ENCODE peak calls at places on chromosomes 13 and 19, in seven cellular contexts. D, M, C, P, B, Q and W are unnamed samples.
A peak's percentile ranks its signal among the peaks of the same experiment; 100 is the strongest.

GRCh38 chr13:48493851-48494250 is 39.0 kb downstream of the RCBTB2 start:
- DNase-seq in B (no peak), Q (no peak), D (no peak), C (no peak), P (no peak), M (no peak), W (no peak)

GRCh38 chr13:95420501-95420900 is 119.2 kb upstream of the ABCC4 start:
- DNase-seq in B (no peak), D (no peak), P (no peak), C (no peak), M (no peak), Q (no peak), W (no peak)

GRCh38 chr13:102799544-102800144 is 725 bp downstream of the BIVM start:
- DNase-seq in C (no peak), B (no peak), P (no peak), Q (peak; percentile 75), M (no peak), D (peak; percentile 23), W (no peak)

GRCh38 chr19:18946918-18947317 is 5.9 kb upstream of the HOMER3 start:
- DNase-seq in C (no peak), D (no peak), B (no peak), M (no peak), Q (no peak), P (no peak), W (no peak)

GRCh38 chr19:28633223-28634030 is 579.5 kb downstream of the UQCRFS1 start:
- DNase-seq in Q (peak; percentile 52), M (peak; percentile 39), D (peak; percentile 80), C (no peak), P (no peak), B (no peak), W (peak; percentile 78)

GRCh38 chr13:25231537-25231936 is 55.8 kb downstream of the MTMR6 start:
- DNase-seq in P (no peak), B (no peak), D (no peak), C (no peak), M (no peak), Q (no peak), W (no peak)

GRCh38 chr19:12936582-12936981 is 1.8 kb upstream of the CALR start:
- DNase-seq in M (no peak), Q (no peak), P (no peak), C (no peak), D (no peak), B (no peak), W (no peak)

GRCh38 chr13:52846567-52847321 is 1.7 kb downstream of the PCDH8 start:
- DNase-seq in D (no peak), B (no peak), M (no peak), Q (peak; percentile 75), P (no peak), C (no peak), W (no peak)

GRCh38 chr19:51417807-51418152 is 338 bp upstream of the SIGLEC10 start:
- DNase-seq in Q (no peak), C (no peak), B (no peak), M (no peak), P (no peak), D (no peak), W (no peak)

GRCh38 chr19:15330801-15331418 is 1.4 kb downstream of the BRD4 start:
- DNase-seq in Q (peak; percentile 42), C (no peak), B (no peak), D (no peak), P (no peak), M (no peak), W (no peak)

GRCh38 chr13:51839711-51840110 is 5.3 kb downstream of the TMEM272 start:
- DNase-seq in D (no peak), B (no peak), Q (no peak), P (no peak), C (no peak), M (no peak), W (no peak)

GRCh38 chr13:47835470-47836228 is 165.4 kb downstream of the SUCLA2 start:
- DNase-seq in M (no peak), Q (no peak), D (no peak), C (no peak), P (no peak), B (no peak), W (no peak)

GRCh38 chr19:31226536-31226935 is 122.7 kb downstream of the TSHZ3 start:
- DNase-seq in P (no peak), B (no peak), C (no peak), D (no peak), Q (no peak), M (no peak), W (no peak)

GRCh38 chr13:27353653-27354052 is 70.8 kb upstream of the GTF3A start:
- DNase-seq in M (no peak), C (no peak), D (no peak), P (no peak), Q (no peak), B (no peak), W (no peak)

GRCh38 chr13:48231080-48231479 is 1.9 kb upstream of the ITM2B start:
- DNase-seq in M (no peak), P (no peak), C (no peak), D (no peak), B (no peak), Q (no peak), W (no peak)

GRCh38 chr19:20197747-20198146 is 30.7 kb downstream of the ZNF486 start:
- DNase-seq in M (no peak), C (no peak), D (no peak), B (no peak), P (no peak), Q (no peak), W (no peak)

GRCh38 chr19:44904426-44904994 is 1.1 kb upstream of the APOE start:
- DNase-seq in D (no peak), Q (peak; percentile 59), M (peak; percentile 54), C (no peak), P (peak; percentile 34), B (no peak), W (no peak)

GRCh38 chr13:50989476-50989875 is 79.9 kb downstream of the RNASEH2B start:
- DNase-seq in B (no peak), M (no peak), Q (peak; percentile 30), D (peak; percentile 10), P (peak; percentile 14), C (no peak), W (peak; percentile 18)

GRCh38 chr19:22326219-22326618 is 40.0 kb downstream of the ZNF729 start:
- DNase-seq in M (no peak), D (no peak), B (no peak), C (no peak), Q (no peak), P (no peak), W (no peak)

GRCh38 chr13:92487238-92487637 is 739.4 kb upstream of the GPC6 start:
- DNase-seq in D (no peak), B (no peak), C (no peak), Q (no peak), P (no peak), M (no peak), W (no peak)

GRCh38 chr13:30727491-30728350 is 7.6 kb upstream of the ALOX5AP start:
- DNase-seq in D (no peak), M (no peak), B (no peak), C (no peak), P (no peak), Q (no peak), W (no peak)

GRCh38 chr13:109243311-109243951 is 543.0 kb downstream of the IRS2 start:
- DNase-seq in D (no peak), Q (no peak), C (peak; percentile 85), P (no peak), B (no peak), M (no peak), W (no peak)

GRCh38 chr19:18119243-18120105 is 21.9 kb downstream of the MAST3 start:
- DNase-seq in B (no peak), M (no peak), P (no peak), D (no peak), Q (no peak), C (no peak), W (no peak)

GRCh38 chr19:53624776-53625540 is 6.8 kb upstream of the DPRX start:
- DNase-seq in D (no peak), M (no peak), Q (no peak), B (no peak), C (no peak), P (no peak), W (no peak)

GRCh38 chr19:16497837-16498236 is 1.6 kb downstream of the C19orf44 start:
- DNase-seq in B (no peak), M (no peak), C (no peak), D (no peak), P (no peak), Q (no peak), W (no peak)

GRCh38 chr19:16496613-16496983 is 404 bp downstream of the C19orf44 start:
- DNase-seq in C (no peak), D (no peak), M (no peak), Q (no peak), P (no peak), B (no peak), W (no peak)

GRCh38 chr19:16495982-16496612 is at the start of the genes C19orf44 and CALR3:
- DNase-seq in D (peak; percentile 96), M (peak; percentile 93), C (peak; percentile 94), B (peak; percentile 93), Q (peak; percentile 96), P (peak; percentile 96), W (peak; percentile 98)

DNA sequence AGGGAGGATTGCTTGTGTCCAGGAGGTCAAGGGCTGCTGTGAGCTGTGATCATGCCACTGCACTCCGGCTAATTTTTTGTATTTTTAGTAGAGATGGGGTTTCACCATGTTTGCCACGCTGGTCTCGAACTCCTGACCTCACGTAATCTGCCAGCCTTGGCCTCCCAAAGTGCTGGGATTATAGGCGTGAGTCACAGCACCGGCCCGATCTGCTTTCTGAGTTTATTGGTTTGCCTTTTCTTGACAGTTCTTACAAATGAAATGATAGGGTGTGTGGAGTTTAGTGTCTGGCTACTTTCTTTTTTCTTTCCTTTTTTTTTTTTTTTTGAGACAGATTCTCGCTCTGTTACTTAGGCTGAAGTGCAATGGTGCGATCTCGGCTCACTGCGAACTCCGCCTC is 848 bp downstream of the C19orf44 start:
- DNase-seq in P (no peak), Q (no peak), M (no peak), B (no peak), C (no peak), D (no peak), W (no peak)
- H3K9ac ChIP-seq in P (peak overlapping the region; percentile 67), Q (peak overlapping the region; percentile 77), M (no peak overlapping the region), B (peak overlapping the region; percentile 60), C (peak overlapping the region; percentile 64), D (peak overlapping the region; percentile 49), W (peak overlapping the region; percentile 66)

GRCh38 chr19:37551123-37551993 is 43.2 kb downstream of the ZNF571 start:
- DNase-seq in D (peak; percentile 63), M (no peak), B (no peak), Q (peak; percentile 95), P (no peak), C (no peak), W (peak; percentile 75)
- TF ChIP-seq YY1 in D (no peak), M (no peak), B (no peak), Q (no peak), P (no peak), C (no peak), W (no peak)

DNA sequence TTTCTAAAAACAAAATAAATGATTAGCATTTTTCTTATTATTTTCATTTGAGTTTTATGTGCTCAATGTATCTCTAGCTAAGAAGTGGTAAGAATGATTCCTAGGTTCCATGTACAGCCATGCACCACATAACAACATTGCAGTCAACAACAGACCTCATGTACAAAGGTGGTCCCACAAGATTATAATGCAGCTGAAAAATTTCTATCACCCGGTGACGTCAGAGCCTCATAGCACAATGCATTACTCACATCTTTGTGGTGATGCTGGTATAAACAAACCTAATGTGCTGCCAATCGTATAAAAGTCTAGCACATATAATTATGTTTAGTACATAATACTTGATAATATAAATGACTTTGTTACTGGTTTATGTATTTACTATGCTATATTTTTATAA is 120.5 kb downstream of the SLC7A1 start:
- DNase-seq in M (no peak), B (no peak), C (no peak), D (no peak), Q (no peak), P (no peak), W (no peak)
- H3K4me3 ChIP-seq in M (no peak overlapping the region), B (no peak overlapping the region), C (no peak overlapping the region), D (no peak overlapping the region), Q (no peak overlapping the region), P (no peak overlapping the region), W (no peak overlapping the region)

GRCh38 chr13:81888855-81889254 is 1547.9 kb upstream of the SPRY2 start:
- DNase-seq in Q (no peak), B (no peak), M (no peak), P (no peak), C (no peak), D (no peak), W (no peak)
- H3K9ac ChIP-seq in Q (no peak overlapping the region), B (no peak overlapping the region), M (no peak overlapping the region), P (no peak overlapping the region), C (no peak overlapping the region), D (no peak overlapping the region), W (no peak overlapping the region)